ENCODE peak calls at places on chromosomes 2 and 18, in five cellular contexts. Y is tibial artery; B is lower leg skin; G is kidney tubule cell; A is activated T-helper 9 cell treated with anti-CD3 and anti-CD28 coated beads, Interleukin-2, amount 50 U/mL, for 16 hours. N is an unnamed sample.

GRCh38 chr2:88187927-88188326 is 17.8 kb downstream of the THNSL2 start:
- DNase-seq in Y (no peak), B (no peak), G (no peak), A (no peak), N (no peak)

GRCh38 chr2:171889808-171890207 is 4.2 kb downstream of the SLC25A12 start:
- DNase-seq in Y (no peak), B (no peak), G (no peak), A (no peak), N (no peak)

GRCh38 chr18:59478591-59478990 is 119.5 kb upstream of the LMAN1 start:
- DNase-seq in Y (no peak), B (no peak), G (no peak), A (no peak), N (peak; percentile 29)

GRCh38 chr2:36371070-36371962 is 15.7 kb downstream of the CRIM1 start:
- DNase-seq in Y (no peak), B (peak; percentile 76), G (no peak), A (no peak), N (peak; percentile 63)

GRCh38 chr2:178345951-178346350 is 105.0 kb downstream of the PRKRA start:
- DNase-seq in Y (no peak), B (no peak), G (no peak), A (no peak), N (no peak)

GRCh38 chr2:69036926-69037325 is 23.9 kb downstream of the ANTXR1 start:
- DNase-seq in Y (no peak), B (no peak), G (peak; percentile 24), A (no peak), N (peak; percentile 19)

GRCh38 chr2:240965905-240966456 is 32.4 kb upstream of the SNED1 start:
- DNase-seq in Y (peak; percentile 63), B (peak; percentile 82), G (no peak), A (no peak), N (no peak)

GRCh38 chr18:23981369-23981768 is 33.2 kb upstream of the TTC39C start:
- DNase-seq in Y (no peak), B (no peak), G (no peak), A (no peak), N (no peak)

GRCh38 chr2:128305555-128306080 is 13.1 kb downstream of the HS6ST1 start:
- DNase-seq in Y (no peak), B (no peak), G (no peak), A (no peak), N (no peak)